ENCODE peak calls at places on chromosomes 1 and 21, in five cellular contexts. A is lower leg skin, K is sigmoid colon, R is suprapubic skin, J is HepG2. E is an unnamed sample.

GRCh38 chr1:1291611-1292441 is 11.6 kb downstream of the SCNN1D start:
- DNase-seq in A (peak), K (peak), R (no peak), J (peak), E (peak)

GRCh38 chr1:34590211-34590623 is 164.6 kb upstream of the GJB5 start:
- DNase-seq in A (no peak), K (no peak), R (no peak), J (peak), E (no peak)

GRCh38 chr1:19735419-19736127 is 64.1 kb downstream of the TMCO4 start:
- DNase-seq in A (peak), K (peak), R (no peak), J (no peak), E (no peak)

GRCh38 chr1:51284487-51284954 is 45.8 kb downstream of the TTC39A start:
- DNase-seq in A (no peak), K (no peak), R (no peak), J (peak), E (no peak)

GRCh38 chr1:53074313-53075154 is 12.5 kb downstream of the PODN start:
- DNase-seq in A (no peak), K (peak), R (peak), J (no peak), E (no peak)

GRCh38 chr1:43152866-43153265 is 19.2 kb downstream of the EBNA1BP2 start:
- DNase-seq in A (no peak), K (no peak), R (no peak), J (no peak), E (no peak)

GRCh38 chr1:205318231-205318991 is 3.1 kb downstream of the NUAK2 start:
- DNase-seq in A (no peak), K (no peak), R (no peak), J (peak), E (no peak)

GRCh38 chr1:232521660-232522059 is 108.3 kb downstream of the SIPA1L2 start:
- DNase-seq in A (no peak), K (no peak), R (no peak), J (no peak), E (no peak)

GRCh38 chr1:113109908-113110554 is 37.0 kb downstream of the LRIG2 start:
- DNase-seq in A (no peak), K (no peak), R (no peak), J (no peak), E (no peak)

GRCh38 chr1:154607084-154607747 is 770 bp downstream of the ADAR start:
- DNase-seq in A (no peak), K (no peak), R (no peak), J (peak), E (no peak)

GRCh38 chr1:226310637-226311195 is 1.8 kb upstream of the LIN9 start:
- DNase-seq in A (no peak), K (no peak), R (no peak), J (no peak), E (no peak)

GRCh38 chr1:203669739-203670138 is 43.1 kb downstream of the ATP2B4 start:
- DNase-seq in A (no peak), K (no peak), R (no peak), J (peak), E (no peak)

GRCh38 chr1:116138277-116138792 is 27.1 kb downstream of the MAB21L3 start:
- DNase-seq in A (no peak), K (no peak), R (no peak), J (no peak), E (no peak)

GRCh38 chr1:2030076-2030870 is 11.1 kb downstream of the GABRD start:
- DNase-seq in A (no peak), K (no peak), R (no peak), J (no peak), E (no peak)

GRCh38 chr21:39525129-39525528 is 73.4 kb downstream of the SH3BGR start:
- DNase-seq in A (no peak), K (no peak), R (no peak), J (no peak), E (no peak)

GRCh38 chr1:232621050-232621449 is 8.9 kb downstream of the SIPA1L2 start:
- DNase-seq in A (no peak), K (no peak), R (no peak), J (no peak), E (no peak)

GRCh38 chr1:229186373-229187056 is 84.4 kb upstream of the RAB4A start:
- DNase-seq in A (no peak), K (no peak), R (no peak), J (no peak), E (no peak)

GRCh38 chr1:90717356-90717664 is 208 bp upstream of the BARHL2 start:
- DNase-seq in A (no peak), K (no peak), R (no peak), J (no peak), E (no peak)

GRCh38 chr1:117453958-117454357 is 86.7 kb downstream of the MAN1A2 start:
- DNase-seq in A (no peak), K (no peak), R (no peak), J (no peak), E (no peak)

GRCh38 chr1:238404506-238404905 is 513.8 kb upstream of the ZP4 start:
- DNase-seq in A (no peak), K (no peak), R (no peak), J (no peak), E (no peak)

GRCh38 chr1:205434738-205435137 is 12.9 kb upstream of the LEMD1 start:
- DNase-seq in A (no peak), K (no peak), R (peak), J (no peak), E (peak)

GRCh38 chr1:179990847-179991246 is 36.2 kb downstream of the CEP350 start:
- DNase-seq in A (no peak), K (no peak), R (no peak), J (no peak), E (no peak)

GRCh38 chr21:14403681-14404318 is 20.9 kb upstream of the HSPA13 start:
- DNase-seq in A (no peak), K (no peak), R (no peak), J (peak), E (no peak)

GRCh38 chr1:231678021-231678432 is 51.4 kb downstream of the DISC1 start:
- DNase-seq in A (no peak), K (no peak), R (no peak), J (peak), E (no peak)

GRCh38 chr1:167412072-167412471 is 106.3 kb downstream of the CD247 start:
- DNase-seq in A (no peak), K (no peak), R (no peak), J (no peak), E (no peak)

GRCh38 chr1:90707363-90707710 is 9.8 kb downstream of the BARHL2 start:
- DNase-seq in A (no peak), K (no peak), R (peak), J (peak), E (peak)

GRCh38 chr1:53572061-53572801 is 113.0 kb downstream of the DMRTB1 start:
- DNase-seq in A (peak), K (peak), R (peak), J (no peak), E (peak)

GRCh38 chr1:9035226-9035625 is 9.0 kb upstream of the SLC2A7 start:
- DNase-seq in A (no peak), K (peak), R (no peak), J (no peak), E (peak)

GRCh38 chr1:9033363-9033762 is 7.1 kb upstream of the SLC2A7 start:
- DNase-seq in A (no peak), K (no peak), R (no peak), J (no peak), E (peak)

GRCh38 chr1:9028921-9029715 is 2.9 kb upstream of the SLC2A7 start:
- DNase-seq in A (no peak), K (peak), R (no peak), J (no peak), E (no peak)

GRCh38 chr1:9027307-9027706 is 1.1 kb upstream of the SLC2A7 start:
- DNase-seq in A (no peak), K (no peak), R (no peak), J (no peak), E (no peak)

GRCh38 chr1:9031484-9032259 is 5.4 kb upstream of the SLC2A7 start:
- DNase-seq in A (no peak), K (no peak), R (no peak), J (no peak), E (peak)
- TF ChIP-seq POLR2A in A (no peak), K (no peak), R (no peak), J (no peak), E (no peak)

DNA sequence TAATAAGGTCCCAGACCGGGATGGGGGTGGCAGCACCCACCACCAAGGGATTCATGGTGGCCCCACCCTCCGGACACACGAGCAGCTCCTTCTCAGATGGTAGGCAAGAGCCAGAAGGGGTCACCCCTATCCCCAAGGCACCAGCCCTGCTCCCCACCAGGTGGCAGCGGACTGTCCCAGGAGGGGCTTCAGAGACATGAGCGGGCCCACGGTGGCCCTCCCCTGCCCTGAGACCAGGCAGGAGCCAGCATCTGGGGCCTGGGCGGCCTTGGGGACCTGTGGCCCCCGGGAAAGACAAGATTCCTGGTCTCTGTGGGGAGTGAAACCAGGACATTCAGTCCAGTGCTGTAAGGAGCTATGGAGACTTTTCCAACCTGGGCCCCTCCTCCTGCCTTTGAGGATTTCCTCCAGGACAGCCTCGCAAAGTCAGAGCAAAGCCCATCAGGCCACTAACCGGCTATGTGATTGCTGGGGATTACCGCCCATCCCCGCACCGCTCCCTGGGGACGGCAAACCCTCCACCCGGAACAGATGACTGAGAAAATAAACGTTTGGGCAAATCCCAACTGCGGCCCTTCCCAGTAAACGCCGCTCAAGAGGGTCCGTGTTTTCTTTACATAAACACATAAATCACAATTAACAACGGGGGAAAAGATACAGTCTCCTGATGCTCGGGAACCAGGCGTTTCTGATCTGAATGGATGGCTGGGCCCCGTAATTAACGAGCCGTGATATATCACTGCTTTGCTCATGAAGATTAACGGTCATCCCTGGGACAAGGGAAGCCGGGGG is 50.9 kb upstream of the ARHGEF16 start:
- DNase-seq in A (no peak), K (no peak), R (no peak), J (peak), E (no peak)
- TF ChIP-seq CTCF in A (no peak), K (no peak), R (no peak), J (peak), E (no peak)

DNA sequence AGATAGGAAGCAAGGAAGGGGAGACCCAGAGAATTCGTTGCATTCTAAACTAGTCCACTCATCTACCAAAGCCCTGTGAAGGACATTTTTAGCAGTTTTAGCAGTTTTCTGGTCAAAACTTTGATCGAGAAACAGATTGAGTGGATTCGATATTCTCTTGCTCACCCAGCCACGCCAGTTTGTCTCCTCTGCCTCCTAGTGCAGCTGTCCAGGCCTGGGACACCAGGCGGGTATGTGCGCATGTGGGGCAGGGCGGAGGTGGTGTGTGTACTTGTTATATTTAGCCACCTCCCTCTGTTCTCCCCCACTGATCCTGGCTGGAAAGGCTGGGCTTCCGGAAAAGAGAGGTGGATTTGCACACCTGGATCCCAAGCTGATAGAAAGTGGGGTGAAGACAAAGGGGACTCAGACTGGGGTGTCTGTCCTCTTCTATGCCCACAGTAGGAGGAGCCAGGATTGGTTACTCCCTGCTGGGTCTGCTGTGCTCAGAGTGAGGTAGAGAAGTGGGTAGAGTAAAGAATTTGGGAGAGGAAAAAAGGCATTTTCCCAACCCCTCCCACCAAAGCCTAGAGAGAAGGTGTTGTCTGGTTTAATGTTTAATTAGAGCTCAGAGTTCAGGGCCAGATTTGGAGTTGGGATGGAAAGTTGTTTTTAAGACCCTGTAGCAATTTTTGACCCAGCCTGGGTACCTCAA is 3.8 kb downstream of the LMNA start:
- DNase-seq in A (no peak), K (peak), R (no peak), J (peak), E (peak)
- H3K4me3 ChIP-seq in A (peak), K (peak), R (peak), J (peak), E (no peak)

GRCh38 chr1:12566484-12567287 is 51.3 kb downstream of the DHRS3 start:
- DNase-seq in A (no peak), K (no peak), R (no peak), J (no peak), E (no peak)
- TF ChIP-seq POLR2A in A (no peak), K (no peak), R (no peak), J (no peak), E (no peak)

DNA sequence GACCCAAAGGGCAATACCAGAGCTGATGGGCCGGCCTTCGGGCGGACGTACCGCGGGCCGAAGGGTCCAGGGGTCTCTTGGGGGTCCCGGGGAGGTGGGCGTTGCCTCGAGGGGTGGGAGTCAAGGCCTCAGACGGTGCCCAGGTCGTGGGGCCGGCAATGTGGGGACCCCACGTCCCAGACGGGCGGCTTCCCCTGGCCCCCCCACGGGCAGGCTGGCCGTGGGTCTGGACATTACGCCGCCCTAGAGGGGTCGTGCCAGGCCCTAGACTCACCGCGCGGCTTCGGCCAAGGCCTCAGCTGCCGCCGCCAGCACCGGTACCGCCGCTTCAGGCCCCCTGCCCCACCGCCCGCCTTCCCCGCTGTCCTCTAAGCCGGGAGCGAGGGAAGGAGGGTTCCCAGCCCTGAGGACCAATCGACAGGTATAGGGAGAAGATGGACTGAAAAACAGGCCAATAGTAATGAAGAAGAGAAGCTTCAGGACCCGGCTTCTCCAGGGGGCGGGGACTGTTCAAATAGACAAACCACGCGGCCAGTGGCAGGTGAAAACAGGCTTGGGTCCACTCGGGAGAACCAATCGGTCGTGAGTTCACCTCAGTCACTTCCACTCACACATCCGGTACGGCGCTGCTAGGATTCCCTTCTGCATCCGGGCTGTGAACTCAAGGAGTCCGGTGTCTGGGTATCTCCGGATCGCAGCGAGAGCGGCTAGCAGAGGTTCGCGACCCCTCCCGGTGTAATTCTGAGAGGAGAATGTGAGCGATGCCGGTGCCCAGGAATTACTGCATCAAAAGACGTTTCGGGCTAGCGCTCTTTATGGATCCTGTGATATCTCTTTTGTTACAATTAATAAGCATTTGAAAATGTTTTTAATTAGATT is at the start of gene MTOR:
- DNase-seq in A (peak), K (peak), R (peak), J (peak), E (peak)
- TF ChIP-seq CTCF in A (no peak), K (no peak), R (no peak), J (peak), E (no peak)

DNA sequence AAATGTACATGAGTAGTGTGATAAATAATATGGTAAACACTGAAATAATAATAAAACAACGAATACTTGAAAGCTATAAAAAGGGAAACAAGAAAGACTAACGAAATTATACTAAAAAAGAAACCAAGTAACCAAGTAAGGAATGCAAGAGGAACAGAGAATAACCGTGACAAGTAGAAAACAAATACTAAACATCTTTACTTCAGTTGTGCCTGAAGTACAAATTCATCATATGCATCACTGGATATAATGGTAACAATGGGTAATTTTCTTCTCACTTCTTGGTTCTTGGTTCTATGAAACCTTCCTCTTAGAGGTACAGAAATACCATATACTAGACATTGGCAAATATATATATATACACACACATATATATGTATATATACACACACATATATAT is 1093.6 kb upstream of the B3GALT2 start:
- DNase-seq in A (no peak), K (no peak), R (no peak), J (no peak), E (no peak)
- H3K4me3 ChIP-seq in A (no peak), K (no peak), R (no peak), J (no peak), E (no peak)

GRCh38 chr1:26472901-26473845 is 933 bp downstream of the HMGN2 start:
- DNase-seq in A (peak), K (peak), R (peak), J (peak), E (peak)
- TF ChIP-seq POLR2A in A (peak), K (no peak), R (no peak), J (peak), E (peak)

GRCh38 chr1:8370046-8370881 is 52.4 kb downstream of the SLC45A1 start:
- DNase-seq in A (no peak), K (peak), R (no peak), J (no peak), E (no peak)
- TF ChIP-seq CTCF in A (no peak), K (no peak), R (no peak), J (no peak), E (no peak)

GRCh38 chr1:109978761-109979488 is 5.6 kb upstream of the AHCYL1 start:
- DNase-seq in A (no peak), K (no peak), R (no peak), J (peak), E (no peak)
- H3K4me3 ChIP-seq in A (no peak), K (no peak), R (no peak), J (no peak), E (no peak)

DNA sequence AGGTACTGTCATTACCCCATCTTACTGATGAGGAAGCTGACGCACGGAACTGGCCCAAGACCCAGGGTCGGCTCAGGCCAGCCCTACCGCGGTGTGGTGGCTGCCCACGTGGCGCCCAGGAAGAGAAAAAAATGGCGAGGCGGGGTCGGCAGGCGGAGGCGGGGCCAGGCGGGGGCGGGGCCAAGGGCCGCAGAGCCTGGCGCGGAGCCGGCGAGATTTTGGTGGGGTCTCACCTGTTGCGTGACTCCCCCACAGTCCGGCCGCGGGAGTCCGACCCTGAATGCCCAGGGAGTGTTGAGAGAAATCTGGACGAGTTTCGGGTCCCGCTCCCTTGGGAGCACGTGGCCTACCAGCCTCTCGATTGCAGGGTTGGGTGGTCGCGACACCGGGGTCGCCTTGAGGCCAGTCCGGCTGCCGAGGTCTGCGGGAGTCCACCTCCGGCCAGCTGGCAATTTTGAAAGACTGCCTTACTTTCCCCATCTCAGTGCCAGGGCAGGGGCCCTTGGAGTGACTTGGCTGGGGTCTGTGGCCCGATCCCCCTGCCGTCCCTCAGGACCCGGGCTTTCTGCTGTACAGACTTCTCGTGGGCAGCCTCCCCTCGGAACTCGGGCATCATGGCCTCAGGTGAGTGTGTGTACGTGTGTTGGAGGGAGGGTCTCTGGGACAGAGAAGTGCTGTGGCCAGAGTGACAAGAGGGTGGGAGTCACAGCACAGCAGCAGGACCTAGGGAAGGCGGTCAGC is at the start of gene AMPD2:
- DNase-seq in A (peak), K (peak), R (peak), J (peak), E (peak)
- TF ChIP-seq POLR2A in A (no peak), K (no peak), R (no peak), J (peak), E (no peak)

E was measured in Peyer's patch.